ENCODE peak calls at places on chromosome 14, in six cellular contexts. R, X, T, G, A and W are unnamed samples.
A peak's percentile ranks its signal among the peaks of the same experiment; 100 is the strongest.

GRCh38 chr14:106844608-106845285 is 1318.4 kb downstream of the TMEM121 start:
- DNase-seq in X (no peak), G (peak; percentile 76), T (no peak), R (peak; percentile 14), A (no peak), W (no peak)

GRCh38 chr14:104467641-104468040 is 111.9 kb upstream of the C14orf180 start:
- DNase-seq in R (no peak), A (no peak), G (no peak), X (no peak), T (no peak), W (no peak)

GRCh38 chr14:21987937-21988336 is 314.3 kb upstream of the OR4E1 start:
- DNase-seq in X (no peak), G (no peak), A (peak; percentile 47), T (no peak), R (no peak), W (no peak)

GRCh38 chr14:56945291-56945690 is 135.0 kb upstream of the OTX2 start:
- DNase-seq in A (no peak), X (no peak), G (no peak), T (no peak), R (no peak), W (no peak)

GRCh38 chr14:32203928-32204357 is 874 bp upstream of the RNU6-8 start:
- DNase-seq in A (peak; percentile 7), G (no peak), T (peak; percentile 63), X (no peak), R (no peak), W (no peak)

GRCh38 chr14:97106166-97106565 is 309.0 kb downstream of the VRK1 start:
- DNase-seq in A (no peak), T (no peak), X (no peak), G (no peak), R (no peak), W (no peak)

GRCh38 chr14:94998702-94999101 is 158.6 kb downstream of the DICER1 start:
- DNase-seq in A (no peak), G (no peak), T (no peak), X (no peak), R (no peak), W (peak; percentile 54)

GRCh38 chr14:104876251-104876699 is 11.2 kb downstream of the CEP170B start:
- DNase-seq in A (peak; percentile 12), R (no peak), X (peak; percentile 16), G (no peak), T (no peak), W (no peak)

GRCh38 chr14:45287609-45288008 is 34.6 kb upstream of the MIS18BP1 start:
- DNase-seq in G (no peak), X (no peak), A (no peak), T (no peak), R (no peak), W (no peak)

GRCh38 chr14:20618328-20618749 is 23.2 kb downstream of the OR6S1 start:
- DNase-seq in R (no peak), X (no peak), G (no peak), A (no peak), T (no peak), W (no peak)

GRCh38 chr14:104786726-104787675 is 8.5 kb downstream of the AKT1 start:
- DNase-seq in A (no peak), R (no peak), X (no peak), G (no peak), T (no peak), W (no peak)

GRCh38 chr14:102187044-102187443 is 47.3 kb downstream of the WDR20 start:
- DNase-seq in G (no peak), R (no peak), A (peak; percentile 66), T (no peak), X (peak; percentile 74), W (no peak)

GRCh38 chr14:93301821-93302447 is 30.9 kb downstream of the BTBD7 start:
- DNase-seq in A (peak; percentile 32), T (no peak), X (no peak), R (no peak), G (no peak), W (no peak)